ENCODE peak calls at places on chromosome 20, in nine cellular contexts. G, U, Z, H, E, W, Q, B and J are unnamed samples.

GRCh38 chr20:35506872-35507638 is 22.4 kb downstream of the C20orf173 start:
- DNase-seq in H (no peak), Q (no peak), W (no peak), B (no peak), E (peak), G (peak), Z (no peak), U (peak), J (peak)

GRCh38 chr20:32207211-32207625 is 325 bp downstream of the PLAGL2 start:
- DNase-seq in E (no peak), G (no peak), Q (no peak), U (no peak), H (no peak), B (no peak), W (no peak), Z (no peak), J (no peak)

GRCh38 chr20:61443541-61444126 is 191.6 kb downstream of the CDH4 start:
- DNase-seq in Z (no peak), G (no peak), H (no peak), W (peak), B (no peak), E (no peak), Q (peak), U (peak), J (no peak)

GRCh38 chr20:571754-572331 is 28.3 kb upstream of the CSNK2A1 start:
- DNase-seq in H (no peak), B (peak), Q (peak), Z (peak), W (peak), G (peak), U (no peak), E (no peak), J (peak)

GRCh38 chr20:37220796-37221195 is 40.8 kb downstream of the GHRH start:
- DNase-seq in G (no peak), W (no peak), Z (no peak), E (no peak), H (no peak), U (no peak), B (no peak), Q (no peak), J (peak)

GRCh38 chr20:1710484-1710883 is 52.9 kb upstream of the SIRPG start:
- DNase-seq in G (no peak), B (no peak), W (no peak), U (no peak), H (no peak), Z (no peak), Q (no peak), E (no peak), J (no peak)

GRCh38 chr20:1631309-1632227 is 11.8 kb upstream of the SIRPB1 start:
- DNase-seq in E (peak), Q (peak), Z (no peak), G (peak), U (no peak), B (peak), W (no peak), H (no peak), J (peak)

GRCh38 chr20:1184638-1185315 is at the start of gene TMEM74B:
- DNase-seq in E (no peak), W (no peak), Z (no peak), Q (no peak), H (no peak), B (no peak), U (no peak), G (no peak), J (peak)

GRCh38 chr20:44176833-44177533 is 10.0 kb downstream of the JPH2 start:
- DNase-seq in G (peak), E (no peak), H (no peak), W (no peak), U (no peak), Z (no peak), Q (no peak), B (no peak), J (peak)

GRCh38 chr20:25053207-25054132 is 4.5 kb downstream of the ACSS1 start:
- DNase-seq in H (peak), G (no peak), Q (peak), Z (no peak), E (no peak), U (peak), B (no peak), W (peak), J (peak)

GRCh38 chr20:64036346-64037198 is 590 bp downstream of the C20orf204 start:
- DNase-seq in B (no peak), U (peak), G (no peak), H (no peak), W (peak), Z (no peak), Q (no peak), E (no peak), J (no peak)

GRCh38 chr20:46073443-46073842 is 16.3 kb downstream of the NCOA5 start:
- DNase-seq in Q (peak), Z (no peak), U (no peak), G (no peak), B (no peak), E (peak), H (no peak), W (no peak), J (no peak)

GRCh38 chr20:46074006-46074405 is 15.8 kb downstream of the NCOA5 start:
- DNase-seq in G (no peak), B (no peak), U (no peak), W (no peak), Q (no peak), Z (no peak), H (no peak), E (no peak), J (no peak)

GRCh38 chr20:46073024-46073423 is 16.7 kb downstream of the NCOA5 start:
- DNase-seq in W (no peak), E (no peak), Z (no peak), B (no peak), H (no peak), U (no peak), G (no peak), Q (no peak), J (no peak)

GRCh38 chr20:46071573-46071972 is 18.2 kb downstream of the NCOA5 start:
- DNase-seq in B (no peak), Q (no peak), Z (no peak), E (no peak), U (no peak), W (no peak), H (no peak), G (no peak), J (no peak)

DNA sequence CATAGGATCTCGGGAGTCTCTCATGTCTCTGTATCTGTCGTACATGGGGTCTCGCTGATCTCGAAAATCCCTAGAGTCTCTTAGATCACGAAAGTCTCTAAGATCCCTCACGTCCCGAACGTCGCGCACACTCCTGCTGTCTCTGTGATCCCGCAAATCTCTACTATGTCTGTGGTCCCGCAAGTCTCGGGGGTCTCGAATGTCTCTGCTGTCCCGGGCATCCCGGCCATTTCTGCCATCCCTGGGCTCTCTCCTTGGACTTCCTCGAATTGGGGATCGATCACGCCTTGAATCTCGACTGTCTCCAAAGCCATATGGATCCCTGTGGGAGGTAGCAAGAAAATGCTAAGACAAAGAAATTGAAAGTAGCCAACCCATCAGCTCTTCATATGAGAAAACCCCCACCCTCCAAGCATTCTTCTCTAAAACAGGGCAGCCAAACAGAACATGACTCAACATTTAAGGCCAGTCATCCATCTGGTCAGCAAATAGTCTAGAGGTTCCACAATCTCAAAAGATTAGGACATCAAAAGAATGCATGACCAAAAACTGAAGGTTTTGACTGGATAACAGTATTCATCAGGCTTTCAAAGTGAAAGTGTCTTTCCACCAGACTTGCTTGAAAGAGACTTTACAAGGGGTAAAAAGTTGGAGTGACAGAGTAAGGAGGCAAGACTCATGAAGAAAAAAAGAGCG is 19.4 kb downstream of the NCOA5 start:
- DNase-seq in H (no peak), E (no peak), G (peak), Z (no peak), B (no peak), W (peak), Q (peak), U (peak), J (peak)
- H3K4me2 ChIP-seq in H (no peak), E (no peak), G (no peak), Z (no peak), B (no peak), W (peak), Q (peak), U (peak), J (peak)

DNA sequence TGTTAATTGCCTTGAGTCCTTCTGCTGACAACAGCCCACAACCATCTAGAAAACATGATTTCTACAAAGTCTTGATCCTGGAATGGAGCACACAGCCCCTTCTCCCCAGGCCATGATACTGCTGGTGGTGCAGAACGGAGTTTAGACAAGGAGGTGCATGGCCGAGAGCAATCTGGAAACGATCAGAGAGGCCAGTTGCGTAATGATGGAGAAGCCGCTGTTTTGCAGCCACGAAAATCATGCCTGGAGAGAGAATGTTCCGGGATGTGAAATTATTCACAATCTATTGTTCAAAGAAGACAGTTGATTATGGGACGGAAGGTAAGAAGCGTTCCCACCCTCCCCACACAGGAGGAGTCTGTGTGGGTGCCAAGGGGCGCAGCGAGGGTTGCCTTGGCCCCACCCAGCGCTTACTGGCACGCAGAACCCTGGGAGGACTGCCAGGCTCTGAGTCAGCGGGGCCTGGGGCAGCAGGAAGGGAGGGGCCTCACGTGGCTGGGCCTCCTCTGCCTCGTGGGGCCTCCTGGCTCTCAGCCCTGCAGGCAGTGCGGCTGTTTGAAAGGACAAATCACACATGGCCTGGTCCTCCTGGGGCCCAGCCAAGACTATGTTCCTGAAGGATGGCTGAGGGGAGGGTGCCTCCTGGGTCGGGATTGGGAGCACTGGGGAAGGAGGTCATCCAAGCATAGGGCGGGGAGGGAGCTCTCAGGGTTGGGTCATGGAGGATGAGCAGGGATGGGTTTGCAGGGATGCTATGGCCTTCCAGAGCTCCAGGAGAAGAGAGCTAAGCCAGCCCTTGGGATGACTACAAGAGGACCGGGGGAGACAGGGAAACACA is 8.7 kb upstream of the AP5S1 start:
- DNase-seq in G (peak), H (no peak), Q (peak), W (peak), E (peak), Z (no peak), B (no peak), U (peak), J (peak)
- H2AFZ ChIP-seq in G (no peak), H (no peak), Q (peak), W (no peak), E (peak), Z (peak), B (no peak), U (peak), J (no peak)

DNA sequence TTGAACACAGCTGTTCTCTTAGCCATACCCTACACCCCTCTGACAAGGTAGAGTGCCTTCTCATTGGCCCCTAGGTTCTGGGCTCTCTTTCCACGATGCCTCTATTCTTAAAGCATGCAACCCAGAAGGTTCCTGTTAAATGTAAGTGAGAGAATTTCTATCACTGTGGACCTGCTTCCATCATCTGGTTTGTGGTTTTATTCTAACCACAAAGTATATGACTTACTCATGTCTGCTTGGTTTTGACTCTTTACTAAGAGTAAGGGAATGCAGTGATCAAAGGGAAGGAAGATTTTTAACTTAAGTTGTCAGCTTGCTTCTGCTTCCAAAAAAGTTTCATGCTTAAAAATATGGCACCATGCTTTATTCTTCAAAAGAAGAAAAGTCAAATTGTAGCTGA is 80.2 kb downstream of the ANKEF1 start:
- DNase-seq in U (peak), G (peak), W (peak), E (peak), H (no peak), Z (no peak), B (no peak), Q (peak), J (peak)
- H3K4me2 ChIP-seq in U (no peak), G (no peak), W (no peak), E (no peak), H (no peak), Z (no peak), B (no peak), Q (peak), J (no peak)

DNA sequence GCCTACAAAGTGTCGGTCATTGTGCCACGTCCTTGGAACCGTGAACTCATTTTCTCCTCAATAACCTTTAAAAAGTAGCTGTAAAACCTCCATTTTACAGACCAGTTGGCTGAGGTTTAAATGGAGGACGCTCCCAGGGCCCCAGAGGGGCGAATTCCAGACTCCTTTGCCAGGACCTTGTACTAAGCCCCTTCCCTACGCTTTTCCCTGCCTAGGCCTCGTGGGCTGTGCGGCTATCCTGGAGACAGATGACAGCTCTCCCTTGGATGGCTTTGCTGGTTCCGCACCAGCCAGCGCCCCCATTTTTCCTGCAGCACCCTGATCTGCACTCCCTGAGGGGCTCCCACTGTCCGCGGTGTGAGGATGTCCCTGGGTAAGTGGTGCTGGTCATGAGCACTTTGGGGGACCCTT is 12.1 kb upstream of the SNHG17 start:
- DNase-seq in U (no peak), B (no peak), G (no peak), W (no peak), H (no peak), Z (no peak), Q (no peak), E (no peak), J (no peak)
- H2AFZ ChIP-seq in U (peak), B (no peak), G (peak), W (peak), H (peak), Z (peak), Q (peak), E (peak), J (peak)

GRCh38 chr20:62691485-62691884 is 17.2 kb upstream of the NTSR1 start:
- DNase-seq in G (no peak), Z (no peak), U (no peak), W (no peak), B (no peak), E (no peak), H (no peak), Q (no peak), J (no peak)
- H3K4me2 ChIP-seq in G (no peak), Z (no peak), U (no peak), W (no peak), B (no peak), E (no peak), H (no peak), Q (no peak), J (no peak)

DNA sequence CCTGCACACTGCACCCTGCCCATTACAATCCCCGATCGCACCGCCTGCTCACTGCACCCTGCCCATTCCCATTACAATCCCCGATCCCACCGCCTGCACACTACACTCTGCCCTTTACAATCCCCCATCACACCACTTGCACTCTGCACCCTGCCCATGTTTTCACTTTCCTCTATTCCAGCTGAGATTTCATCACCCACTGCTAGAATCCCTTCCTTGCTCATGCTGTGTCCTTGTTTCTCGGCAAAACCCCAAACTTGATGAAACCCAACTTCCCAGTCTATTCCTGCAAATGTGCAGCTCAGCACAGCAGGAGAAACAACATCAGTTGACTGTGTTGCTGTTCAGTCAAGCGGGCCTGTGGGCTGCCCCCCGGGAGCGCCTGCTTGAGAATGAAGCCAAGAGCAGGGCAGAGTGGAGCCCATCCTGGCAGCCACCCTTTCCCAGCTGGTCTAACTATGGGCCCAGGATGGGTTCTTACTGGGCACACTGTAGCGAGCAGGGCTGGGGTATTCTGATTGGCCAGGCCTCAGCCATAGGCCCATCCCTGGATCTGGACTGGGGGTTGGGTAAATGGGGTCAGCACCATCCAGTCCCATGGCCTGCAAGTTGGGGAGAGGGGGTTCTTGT is 17.2 kb downstream of the MOCS3 start:
- DNase-seq in U (no peak), B (no peak), Q (no peak), Z (no peak), E (no peak), G (no peak), H (no peak), W (no peak), J (no peak)
- H2AFZ ChIP-seq in U (peak), B (no peak), Q (no peak), Z (no peak), E (no peak), G (no peak), H (no peak), W (no peak), J (no peak)

GRCh38 chr20:51354191-51354768 is 188.2 kb downstream of the NFATC2 start:
- DNase-seq in E (no peak), B (no peak), H (no peak), Q (peak), Z (no peak), G (peak), W (peak), U (peak), J (peak)

GRCh38 chr20:51347871-51348270 is 194.6 kb downstream of the NFATC2 start:
- DNase-seq in E (no peak), G (no peak), Z (no peak), U (no peak), Q (no peak), H (no peak), W (no peak), B (no peak), J (no peak)

GRCh38 chr20:51348866-51349265 is 193.7 kb downstream of the NFATC2 start:
- DNase-seq in U (no peak), G (no peak), B (no peak), E (no peak), W (no peak), Z (no peak), Q (no peak), H (no peak), J (no peak)

GRCh38 chr20:51352790-51353189 is 189.7 kb downstream of the NFATC2 start:
- DNase-seq in B (no peak), E (no peak), G (no peak), U (no peak), H (no peak), W (no peak), Q (no peak), Z (no peak), J (no peak)

GRCh38 chr20:51350941-51351631 is 191.4 kb downstream of the NFATC2 start:
- DNase-seq in W (peak), U (peak), G (peak), E (no peak), B (no peak), Q (peak), Z (no peak), H (no peak), J (peak)
- H3K4me2 ChIP-seq in W (peak), U (peak), G (peak), E (no peak), B (no peak), Q (peak), Z (no peak), H (no peak), J (peak)

GRCh38 chr20:53856675-53857295 is 213.6 kb downstream of the BCAS1 start:
- DNase-seq in H (no peak), B (no peak), Z (no peak), G (no peak), W (no peak), Q (no peak), U (no peak), E (no peak), J (no peak)
- H2AFZ ChIP-seq in H (no peak), B (no peak), Z (no peak), G (no peak), W (no peak), Q (no peak), U (no peak), E (no peak), J (peak)